ENCODE peak calls at places on chromosome 17, in four cellular contexts. One of them, this sample, is unnamed.

GRCh38 chr17:72930031-72930430 is 162.5 kb downstream of the SLC39A11 start:
- DNase-seq in K562: no peak
- DNase-seq in GM12878: no peak
- DNase-seq in HepG2: no peak
- DNase-seq in this sample: no peak

GRCh38 chr17:20263595-20263994 is 203.7 kb downstream of the LGALS9B start:
- DNase-seq in K562: no peak
- DNase-seq in GM12878: no peak
- DNase-seq in HepG2: no peak
- DNase-seq in this sample: no peak

GRCh38 chr17:48241131-48241591 is 133.6 kb downstream of the SNX11 start:
- DNase-seq in K562: peak
- DNase-seq in GM12878: peak
- DNase-seq in HepG2: no peak
- DNase-seq in this sample: no peak

GRCh38 chr17:2624292-2624731 is 30.9 kb downstream of the PAFAH1B1 start:
- DNase-seq in K562: no peak
- DNase-seq in GM12878: peak
- DNase-seq in HepG2: no peak
- DNase-seq in this sample: no peak

GRCh38 chr17:494601-495195 is 142.1 kb upstream of the RPH3AL start:
- DNase-seq in K562: no peak
- DNase-seq in GM12878: no peak
- DNase-seq in HepG2: no peak
- DNase-seq in this sample: no peak

GRCh38 chr17:49971848-49972485 is 3.0 kb downstream of the DLX4 start:
- DNase-seq in K562: peak
- DNase-seq in GM12878: no peak
- DNase-seq in HepG2: no peak
- DNase-seq in this sample: peak

GRCh38 chr17:48051706-48052486 is 3.7 kb downstream of the NFE2L1 start:
- DNase-seq in K562: peak
- DNase-seq in GM12878: no peak
- DNase-seq in HepG2: peak
- DNase-seq in this sample: no peak

GRCh38 chr17:77834170-77835115 is 124.1 kb upstream of the TNRC6C start:
- DNase-seq in K562: peak
- DNase-seq in GM12878: peak
- DNase-seq in HepG2: peak
- DNase-seq in this sample: peak

GRCh38 chr17:30271102-30271501 is 20.6 kb downstream of the BLMH start:
- DNase-seq in K562: no peak
- DNase-seq in GM12878: no peak
- DNase-seq in HepG2: no peak
- DNase-seq in this sample: no peak

GRCh38 chr17:19935169-19935568 is 42.5 kb downstream of the AKAP10 start:
- DNase-seq in K562: no peak
- DNase-seq in GM12878: no peak
- DNase-seq in HepG2: no peak
- DNase-seq in this sample: no peak

GRCh38 chr17:79218175-79218824 is 143.7 kb downstream of the ENGASE start:
- DNase-seq in K562: no peak
- DNase-seq in GM12878: no peak
- DNase-seq in HepG2: no peak
- DNase-seq in this sample: no peak

GRCh38 chr17:14336418-14336817 is 35.5 kb downstream of the HS3ST3B1 start:
- DNase-seq in K562: no peak
- DNase-seq in GM12878: no peak
- DNase-seq in HepG2: no peak
- DNase-seq in this sample: no peak

GRCh38 chr17:78611636-78612035 is 34.4 kb upstream of the DNAH17 start:
- DNase-seq in K562: no peak
- DNase-seq in GM12878: no peak
- DNase-seq in HepG2: no peak
- DNase-seq in this sample: peak

GRCh38 chr17:15029469-15029868 is 235.7 kb downstream of the PMP22 start:
- DNase-seq in K562: no peak
- DNase-seq in GM12878: no peak
- DNase-seq in HepG2: no peak
- DNase-seq in this sample: no peak

GRCh38 chr17:596287-596686 is 118.4 kb downstream of the VPS53 start:
- DNase-seq in K562: no peak
- DNase-seq in GM12878: no peak
- DNase-seq in HepG2: no peak
- DNase-seq in this sample: no peak

GRCh38 chr17:68035131-68035522 is 408 bp upstream of the KPNA2 start:
- DNase-seq in K562: no peak
- DNase-seq in GM12878: no peak
- DNase-seq in HepG2: no peak
- DNase-seq in this sample: no peak

GRCh38 chr17:17495448-17496188 is 577 bp downstream of the RASD1 start:
- DNase-seq in K562: no peak
- DNase-seq in GM12878: no peak
- DNase-seq in HepG2: no peak
- DNase-seq in this sample: no peak

GRCh38 chr17:7258731-7259554 is 3.3 kb downstream of the CLDN7 start:
- DNase-seq in K562: no peak
- DNase-seq in GM12878: no peak
- DNase-seq in HepG2: peak
- DNase-seq in this sample: no peak

GRCh38 chr17:29154516-29155234 is 25.5 kb downstream of the MYO18A start:
- DNase-seq in K562: no peak
- DNase-seq in GM12878: no peak
- DNase-seq in HepG2: no peak
- DNase-seq in this sample: no peak

GRCh38 chr17:49000943-49001342 is 3.8 kb downstream of the IGF2BP1 start:
- DNase-seq in K562: no peak
- DNase-seq in GM12878: no peak
- DNase-seq in HepG2: no peak
- DNase-seq in this sample: no peak

GRCh38 chr17:42563950-42564349 is 2.0 kb downstream of the COASY start:
- DNase-seq in K562: no peak
- DNase-seq in GM12878: no peak
- DNase-seq in HepG2: no peak
- DNase-seq in this sample: no peak

GRCh38 chr17:41680426-41681040 is 8.2 kb upstream of the EIF1 start:
- DNase-seq in K562: no peak
- DNase-seq in GM12878: no peak
- DNase-seq in HepG2: no peak
- DNase-seq in this sample: no peak

GRCh38 chr17:82281502-82282238 is 8.2 kb upstream of the CSNK1D start:
- DNase-seq in K562: no peak
- DNase-seq in GM12878: peak
- DNase-seq in HepG2: no peak
- DNase-seq in this sample: no peak

GRCh38 chr17:17079336-17079735 is 37.1 kb downstream of the MPRIP start:
- DNase-seq in K562: no peak
- DNase-seq in GM12878: no peak
- DNase-seq in HepG2: no peak
- DNase-seq in this sample: no peak

GRCh38 chr17:14351493-14351892 is 50.6 kb downstream of the HS3ST3B1 start:
- DNase-seq in K562: no peak
- DNase-seq in GM12878: no peak
- DNase-seq in HepG2: no peak
- DNase-seq in this sample: no peak

GRCh38 chr17:6547336-6547735 is 9.0 kb downstream of the PITPNM3 start:
- DNase-seq in K562: no peak
- DNase-seq in GM12878: no peak
- DNase-seq in HepG2: no peak
- DNase-seq in this sample: no peak

GRCh38 chr17:43713494-43714162 is 45.0 kb downstream of the SOST start:
- DNase-seq in K562: no peak
- DNase-seq in GM12878: no peak
- DNase-seq in HepG2: no peak
- DNase-seq in this sample: peak

GRCh38 chr17:55577687-55578086 is 66.4 kb upstream of the SMIM36 start:
- DNase-seq in K562: no peak
- DNase-seq in GM12878: no peak
- DNase-seq in HepG2: no peak
- DNase-seq in this sample: no peak

GRCh38 chr17:27295945-27296344 is 2.0 kb downstream of the WSB1 start:
- DNase-seq in K562: no peak
- DNase-seq in GM12878: no peak
- DNase-seq in HepG2: no peak
- DNase-seq in this sample: no peak

GRCh38 chr17:75012320-75013076 is at the start of gene MRPL58:
- DNase-seq in K562: peak
- DNase-seq in GM12878: peak
- DNase-seq in HepG2: peak
- DNase-seq in this sample: peak
- TF ChIP-seq EP300 in K562: peak
- TF ChIP-seq EP300 in GM12878: no peak
- TF ChIP-seq EP300 in HepG2: peak
- TF ChIP-seq EP300 in this sample: peak

DNA sequence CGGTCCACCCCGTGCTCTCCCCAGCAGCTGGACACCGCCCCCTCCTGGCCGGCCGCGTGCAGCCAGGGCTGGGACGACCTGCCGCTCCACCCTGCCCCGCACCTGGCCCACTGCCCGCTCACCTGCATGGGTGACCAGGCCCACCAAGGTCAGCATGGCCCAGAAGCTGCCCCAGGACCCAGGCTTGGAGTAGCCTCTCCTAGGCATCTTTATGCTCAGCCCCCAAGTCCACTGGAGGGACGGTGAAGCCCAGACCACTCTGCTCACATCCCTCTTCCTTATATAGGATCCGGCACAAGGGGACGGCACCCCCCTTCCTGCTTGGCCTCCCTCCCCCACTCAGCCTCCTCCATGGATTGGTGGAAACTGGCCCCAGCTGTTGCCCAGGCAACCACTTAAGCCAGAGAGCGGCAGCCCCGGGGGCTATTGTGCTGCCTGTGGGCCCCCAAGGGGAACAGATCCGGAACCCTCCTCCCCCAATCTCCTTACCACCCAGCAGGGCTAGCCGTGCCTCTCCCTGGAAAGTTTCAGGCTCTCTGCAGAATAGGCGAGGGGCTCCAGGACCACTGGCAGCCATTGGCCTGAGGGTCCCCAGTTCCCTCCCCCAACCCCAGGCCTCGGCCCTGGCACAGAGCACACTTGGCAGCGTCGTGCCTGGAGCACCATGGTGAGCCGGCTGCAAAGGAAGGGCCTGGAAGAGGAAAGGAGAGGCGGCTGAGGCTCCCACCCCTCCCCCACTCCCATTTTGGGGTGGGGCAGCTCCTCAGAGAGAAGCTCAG is at the start of gene BTBD17:
- DNase-seq in K562: peak
- DNase-seq in GM12878: no peak
- DNase-seq in HepG2: peak
- DNase-seq in this sample: peak
- TF ChIP-seq MXI1 in K562: no peak
- TF ChIP-seq MXI1 in GM12878: no peak
- TF ChIP-seq MXI1 in HepG2: no peak
- TF ChIP-seq MXI1 in this sample: no peak

GRCh38 chr17:58056476-58056875 is 26.7 kb upstream of the DYNLL2 start:
- DNase-seq in K562: no peak
- DNase-seq in GM12878: no peak
- DNase-seq in HepG2: no peak
- DNase-seq in this sample: no peak
- TF ChIP-seq EP300 in K562: no peak
- TF ChIP-seq EP300 in GM12878: no peak
- TF ChIP-seq EP300 in HepG2: no peak
- TF ChIP-seq EP300 in this sample: no peak

DNA sequence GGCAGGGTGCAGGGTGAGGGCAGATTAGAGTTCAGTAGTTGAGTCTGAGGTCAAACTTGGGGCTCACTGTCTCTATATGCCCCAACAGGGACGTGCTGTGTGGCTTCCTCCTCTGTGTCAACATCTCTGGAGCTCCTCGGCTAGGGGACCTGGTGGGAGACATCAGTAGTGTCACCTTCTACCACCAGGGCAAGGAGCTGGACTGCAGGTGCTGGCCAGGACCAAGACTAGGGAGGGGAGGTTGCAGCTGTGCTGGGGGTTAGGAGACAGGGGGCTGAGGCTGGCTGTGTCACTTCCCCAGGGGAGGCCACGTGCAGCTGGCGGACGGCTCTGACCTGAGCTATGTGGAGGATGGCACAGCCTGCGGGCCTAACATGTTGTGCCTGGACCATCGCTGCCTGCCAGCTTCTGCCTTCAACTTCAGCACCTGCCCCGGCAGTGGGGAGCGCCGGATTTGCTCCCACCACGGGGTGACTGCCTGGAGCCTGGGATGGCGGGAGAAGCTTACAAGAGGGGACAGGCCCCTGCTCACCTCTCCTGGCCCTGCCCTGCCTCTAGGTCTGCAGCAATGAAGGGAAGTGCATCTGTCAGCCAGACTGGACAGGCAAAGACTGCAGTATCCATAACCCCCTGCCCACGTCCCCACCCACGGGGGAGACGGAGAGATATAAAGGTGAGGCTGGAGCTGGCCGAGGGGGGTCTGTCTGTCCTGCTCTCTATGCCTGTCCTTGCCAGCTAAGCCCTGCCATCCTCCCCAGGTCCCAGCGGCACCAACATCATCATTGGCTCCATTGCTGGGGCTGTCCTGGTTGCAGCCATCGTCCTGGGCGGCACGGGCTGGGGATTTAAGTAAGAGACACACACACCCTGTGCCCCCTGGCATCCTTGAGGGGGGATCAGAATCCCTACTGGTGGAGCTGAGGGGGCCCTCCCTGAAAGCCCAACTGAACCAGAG is 18.9 kb downstream of the ADAM11 start:
- DNase-seq in K562: no peak
- DNase-seq in GM12878: no peak
- DNase-seq in HepG2: no peak
- DNase-seq in this sample: peak
- TF ChIP-seq MXI1 in K562: no peak
- TF ChIP-seq MXI1 in GM12878: no peak
- TF ChIP-seq MXI1 in HepG2: no peak
- TF ChIP-seq MXI1 in this sample: no peak

DNA sequence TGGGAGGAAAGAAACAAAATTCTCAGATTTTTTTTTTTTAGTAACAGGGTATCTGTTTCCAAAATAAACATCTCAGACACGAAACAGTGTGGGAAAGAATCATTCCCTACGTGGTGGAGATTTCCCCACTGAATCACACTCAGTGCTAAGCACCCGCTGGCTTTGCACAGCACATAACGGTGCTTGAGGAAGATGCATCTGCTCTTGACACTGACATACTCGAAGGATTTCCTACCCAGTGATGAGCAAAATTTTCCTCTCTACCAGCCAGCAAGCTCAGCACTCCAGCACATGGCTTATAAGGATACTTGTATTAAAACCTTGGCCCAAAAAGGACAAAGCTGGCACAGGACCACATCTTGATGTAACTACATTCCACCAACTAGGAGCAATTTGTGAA is 59.1 kb downstream of the ANKFY1 start:
- DNase-seq in K562: no peak
- DNase-seq in GM12878: no peak
- DNase-seq in HepG2: no peak
- DNase-seq in this sample: no peak
- TF ChIP-seq EP300 in K562: no peak
- TF ChIP-seq EP300 in GM12878: no peak
- TF ChIP-seq EP300 in HepG2: no peak
- TF ChIP-seq EP300 in this sample: no peak